ENCODE peak calls at places on chromosomes 16 and 17, in four cellular contexts. Q is endodermal cell; U is testis; R is CD4-positive, alpha-beta T cell. J is an unnamed sample.

GRCh38 chr16:64773184-64773583 is 348.7 kb downstream of the CDH11 start:
- DNase-seq in Q (no peak), U (no peak), R (no peak), J (no peak)

GRCh38 chr17:41769346-41769862 is 17.1 kb downstream of the JUP start:
- DNase-seq in Q (no peak), U (no peak), R (no peak), J (no peak)

GRCh38 chr17:82930043-82930923 is 90.5 kb upstream of the ZNF750 start:
- DNase-seq in Q (no peak), U (no peak), R (no peak), J (no peak)

GRCh38 chr17:918102-918740 is 61.4 kb downstream of the NXN start:
- DNase-seq in Q (no peak), U (no peak), R (no peak), J (no peak)

GRCh38 chr16:29710227-29711219 is 31.5 kb downstream of the QPRT start:
- DNase-seq in Q (peak; percentile 72), U (peak; percentile 35), R (no peak), J (peak; percentile 67)

GRCh38 chr17:17736205-17737183 is 55.2 kb downstream of the RAI1 start:
- DNase-seq in Q (no peak), U (no peak), R (no peak), J (no peak)

GRCh38 chr16:88504489-88505404 is 51.7 kb downstream of the ZFPM1 start:
- DNase-seq in Q (no peak), U (no peak), R (no peak), J (no peak)

GRCh38 chr17:4940625-4941021 is 555 bp downstream of the RNF167 start:
- DNase-seq in Q (no peak), U (no peak), R (no peak), J (no peak)

GRCh38 chr17:68296217-68297140 is 5.2 kb downstream of the ARSG start:
- DNase-seq in Q (no peak), U (peak; percentile 30), R (peak; percentile 30), J (no peak)

GRCh38 chr16:1876468-1876867 is 4.5 kb upstream of the MEIOB start:
- DNase-seq in Q (no peak), U (no peak), R (no peak), J (peak; percentile 59)

GRCh38 chr16:84763629-84764028 is 56.2 kb upstream of the CRISPLD2 start:
- DNase-seq in Q (peak; percentile 57), U (peak; percentile 72), R (no peak), J (no peak)

GRCh38 chr17:19021622-19022083 is 17.1 kb upstream of the FAM83G start:
- DNase-seq in Q (peak; percentile 88), U (peak; percentile 69), R (no peak), J (no peak)

GRCh38 chr17:50149425-50150353 is 788 bp downstream of the PPP1R9B start:
- DNase-seq in Q (peak; percentile 89), U (no peak), R (peak; percentile 50), J (no peak)
- TF ChIP-seq CTCF in Q (peak; percentile 31), U (no peak), R (no peak), J (no peak)

GRCh38 chr17:60586288-60586974 is 13.6 kb upstream of the PPM1D start:
- DNase-seq in Q (peak; percentile 85), U (peak; percentile 46), R (no peak), J (no peak)
- TF ChIP-seq CTCF in Q (peak; percentile 68), U (no peak), R (no peak), J (peak; percentile 48)

GRCh38 chr17:48181653-48182052 is 74.1 kb downstream of the SNX11 start:
- DNase-seq in Q (peak; percentile 82), U (no peak), R (no peak), J (no peak)
- TF ChIP-seq CTCF in Q (peak; percentile 86), U (no peak), R (no peak), J (peak; percentile 23)

DNA sequence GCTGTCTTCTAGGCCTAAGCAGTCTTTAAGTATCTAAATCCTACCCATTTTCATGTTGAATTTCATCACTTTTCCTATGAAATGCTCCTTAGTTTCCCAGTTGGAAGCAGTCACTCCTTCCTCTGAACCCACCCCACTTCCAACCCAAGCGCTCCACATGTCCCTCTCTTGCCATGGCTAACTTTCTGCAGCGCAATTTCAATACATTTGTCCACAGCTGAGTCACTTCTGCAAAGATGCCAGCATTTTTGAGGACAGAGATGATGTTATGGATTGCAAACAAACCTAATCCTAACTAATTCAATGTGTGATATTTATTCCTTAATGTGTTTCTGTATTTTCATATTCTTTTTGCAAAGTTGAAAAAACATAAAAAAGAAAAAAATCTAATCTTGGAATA is 71.7 kb downstream of the HLF start:
- DNase-seq in Q (peak; percentile 29), U (no peak), R (no peak), J (no peak)
- TF ChIP-seq CTCF in Q (no peak), U (no peak), R (no peak), J (no peak)

DNA sequence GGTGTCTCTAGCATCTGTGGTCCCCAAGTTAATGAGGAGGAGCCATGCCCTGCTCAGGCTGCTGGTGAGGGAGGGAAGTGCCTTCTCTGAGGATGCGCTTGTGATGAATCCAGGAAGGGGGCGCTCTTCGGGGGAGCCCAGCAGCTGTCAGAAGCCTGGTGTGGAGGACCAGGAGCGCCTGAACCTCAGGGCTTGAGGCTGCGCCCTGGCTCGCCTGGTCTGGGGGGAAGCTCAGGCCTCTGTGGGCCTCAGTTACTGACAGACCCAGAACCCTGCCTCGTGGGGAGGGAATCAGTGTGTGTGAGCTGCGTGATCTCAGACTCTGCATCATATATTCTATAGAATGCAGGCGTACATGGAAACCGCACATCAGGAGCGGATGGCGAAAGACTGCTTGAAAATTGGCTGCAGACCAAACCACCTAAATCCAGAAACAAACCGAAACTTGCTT is 126.1 kb downstream of the SEC14L1 start:
- DNase-seq in Q (peak; percentile 92), U (no peak), R (no peak), J (no peak)
- TF ChIP-seq CTCF in Q (peak; percentile 70), U (no peak), R (no peak), J (no peak)

DNA sequence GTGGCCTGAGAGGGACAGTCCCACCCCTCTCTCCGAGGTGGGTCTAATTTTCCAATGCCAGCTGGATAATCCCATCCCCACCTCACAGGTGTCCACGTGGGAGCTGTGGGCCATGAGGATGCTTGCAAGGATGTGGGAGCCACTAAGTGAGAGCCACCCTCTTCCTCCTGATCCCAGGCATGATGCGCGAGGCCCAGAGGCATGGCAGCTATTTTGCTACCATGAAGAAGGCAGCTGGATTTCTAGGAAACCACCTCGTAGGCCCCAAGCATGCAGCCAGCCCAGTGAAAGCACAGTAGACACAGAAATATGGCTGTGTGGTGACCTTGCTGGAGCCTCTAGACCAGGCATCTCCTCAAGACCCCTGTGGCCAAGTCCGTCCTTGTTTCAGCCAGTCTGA is 20.4 kb downstream of the KDM8 start:
- DNase-seq in Q (no peak), U (no peak), R (no peak), J (no peak)
- TF ChIP-seq CTCF in Q (no peak), U (no peak), R (no peak), J (no peak)

GRCh38 chr17:81393684-81394376 is 1.4 kb upstream of the BAHCC1 start:
- DNase-seq in Q (peak; percentile 100), U (peak; percentile 100), R (no peak), J (peak; percentile 79)
- TF ChIP-seq CTCF in Q (peak; percentile 57), U (peak; percentile 14), R (no peak), J (no peak)

DNA sequence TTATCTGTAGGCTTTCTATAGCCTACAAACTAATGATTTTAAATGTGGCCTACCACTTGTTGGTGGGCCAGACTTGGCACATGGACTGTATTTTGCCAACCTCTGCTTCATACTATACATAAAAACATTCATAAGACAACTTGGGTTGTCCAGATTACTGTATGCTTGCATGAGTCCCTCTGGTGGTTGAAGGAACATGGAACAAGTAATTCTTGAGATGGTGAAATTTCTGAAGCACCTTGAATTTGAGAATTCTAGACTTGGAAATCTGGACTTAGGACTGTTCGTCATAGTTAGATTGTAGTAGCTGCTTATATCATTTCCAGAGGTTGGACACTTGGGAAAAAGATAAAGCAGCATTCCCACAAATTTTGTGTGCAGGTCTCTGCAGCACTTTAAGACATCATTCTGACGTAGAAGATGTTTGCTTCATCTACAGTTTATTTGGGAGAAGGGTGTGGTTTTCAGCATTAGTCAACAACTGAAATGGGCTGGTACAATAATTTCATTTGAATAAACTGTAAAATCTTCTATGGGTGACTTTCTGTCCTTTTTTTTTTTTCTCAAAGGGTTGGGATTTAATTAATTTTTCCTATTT is 31.2 kb downstream of the NFATC3 start:
- DNase-seq in Q (no peak), U (no peak), R (no peak), J (peak; percentile 34)
- TF ChIP-seq CTCF in Q (peak; percentile 70), U (no peak), R (peak; percentile 73), J (no peak)

J was measured in GM10248.